ENCODE peak calls at places on chromosome 2, in eight cellular contexts. E, A, B, T, Q, U, D and W are unnamed samples.

GRCh38 chr2:43192939-43193651 is 33.3 kb downstream of the ZFP36L2 start:
- DNase-seq in E (no peak), A (no peak), B (no peak), T (peak; percentile 60), Q (no peak), U (no peak), D (no peak), W (no peak)

GRCh38 chr2:173574304-173574703 is 219.6 kb downstream of the CDCA7 start:
- DNase-seq in E (no peak), A (no peak), B (no peak), T (no peak), Q (no peak), U (no peak), D (no peak), W (no peak)

GRCh38 chr2:173432049-173432754 is 77.5 kb downstream of the CDCA7 start:
- DNase-seq in E (no peak), A (peak; percentile 23), B (peak; percentile 19), T (no peak), Q (no peak), U (no peak), D (no peak), W (no peak)

GRCh38 chr2:164840930-164841718 is 499 bp downstream of the COBLL1 start:
- DNase-seq in E (no peak), A (no peak), B (peak; percentile 75), T (peak; percentile 86), Q (peak; percentile 93), U (no peak), D (peak; percentile 60), W (peak; percentile 28)

GRCh38 chr2:213015387-213016165 is 135.8 kb downstream of the IKZF2 start:
- DNase-seq in E (no peak), A (no peak), B (no peak), T (no peak), Q (no peak), U (no peak), D (no peak), W (peak; percentile 82)

GRCh38 chr2:181570833-181571661 is 85.9 kb downstream of the CERKL start:
- DNase-seq in E (no peak), A (no peak), B (peak; percentile 31), T (no peak), Q (no peak), U (no peak), D (no peak), W (no peak)

GRCh38 chr2:188986839-188987238 is 12.7 kb downstream of the COL3A1 start:
- DNase-seq in E (no peak), A (no peak), B (no peak), T (no peak), Q (no peak), U (no peak), D (no peak), W (no peak)

GRCh38 chr2:171210864-171211431 is 50.3 kb upstream of the TLK1 start:
- DNase-seq in E (no peak), A (no peak), B (no peak), T (no peak), Q (no peak), U (peak; percentile 34), D (no peak), W (peak; percentile 36)

GRCh38 chr2:204240961-204241360 is 304.3 kb upstream of the PARD3B start:
- DNase-seq in E (no peak), A (no peak), B (no peak), T (no peak), Q (no peak), U (no peak), D (no peak), W (no peak)

GRCh38 chr2:96665083-96665569 is 22.6 kb downstream of the FER1L5 start:
- DNase-seq in E (peak; percentile 99), A (peak; percentile 99), B (peak; percentile 92), T (no peak), Q (no peak), U (peak; percentile 95), D (peak; percentile 69), W (no peak)

GRCh38 chr2:225122582-225123486 is 80.6 kb upstream of the DOCK10 start:
- DNase-seq in E (no peak), A (no peak), B (peak; percentile 43), T (no peak), Q (no peak), U (no peak), D (no peak), W (no peak)

GRCh38 chr2:191802180-191802579 is 44.7 kb downstream of the CAVIN2 start:
- DNase-seq in E (no peak), A (no peak), B (no peak), T (no peak), Q (no peak), U (no peak), D (no peak), W (no peak)

GRCh38 chr2:144519934-144520717 is at the start of gene ZEB2:
- DNase-seq in E (peak; percentile 44), A (peak; percentile 72), B (peak; percentile 88), T (no peak), Q (peak; percentile 68), U (no peak), D (peak; percentile 22), W (no peak)

GRCh38 chr2:50143822-50144575 is 887.9 kb downstream of the NRXN1 start:
- DNase-seq in E (peak; percentile 5), A (no peak), B (peak; percentile 53), T (no peak), Q (peak; percentile 48), U (no peak), D (peak; percentile 15), W (peak; percentile 6)

GRCh38 chr2:36338124-36338826 is 17.3 kb upstream of the CRIM1 start:
- DNase-seq in E (no peak), A (no peak), B (no peak), T (no peak), Q (no peak), U (no peak), D (no peak), W (no peak)

GRCh38 chr2:117717072-117717471 is 97.4 kb upstream of the DDX18 start:
- DNase-seq in E (no peak), A (no peak), B (no peak), T (no peak), Q (no peak), U (no peak), D (no peak), W (no peak)

GRCh38 chr2:230512955-230513748 is 97.2 kb downstream of the SP100 start:
- DNase-seq in E (no peak), A (no peak), B (no peak), T (no peak), Q (no peak), U (no peak), D (peak; percentile 7), W (no peak)

GRCh38 chr2:71361631-71362030 is 30.0 kb downstream of the ZNF638 start:
- DNase-seq in E (no peak), A (no peak), B (no peak), T (no peak), Q (no peak), U (no peak), D (no peak), W (no peak)

GRCh38 chr2:85760371-85760770 is 6.6 kb downstream of the ATOH8 start:
- DNase-seq in E (no peak), A (no peak), B (no peak), T (no peak), Q (no peak), U (no peak), D (no peak), W (no peak)

GRCh38 chr2:238239872-238240760 is at the start of gene HES6:
- DNase-seq in E (no peak), A (no peak), B (peak; percentile 88), T (peak; percentile 92), Q (peak; percentile 95), U (peak; percentile 39), D (peak; percentile 83), W (peak; percentile 91)

GRCh38 chr2:238239552-238239871 is 326 bp downstream of the HES6 start:
- DNase-seq in E (no peak), A (no peak), B (no peak), T (no peak), Q (no peak), U (no peak), D (no peak), W (no peak)

GRCh38 chr2:238237441-238237840 is 2.4 kb downstream of the HES6 start:
- DNase-seq in E (no peak), A (no peak), B (no peak), T (no peak), Q (no peak), U (no peak), D (no peak), W (no peak)

GRCh38 chr2:238238311-238238765 is 1.5 kb downstream of the HES6 start:
- DNase-seq in E (no peak), A (no peak), B (no peak), T (no peak), Q (no peak), U (no peak), D (no peak), W (no peak)

GRCh38 chr2:238238766-238239551 is 879 bp downstream of the HES6 start:
- DNase-seq in E (no peak), A (no peak), B (no peak), T (peak; percentile 65), Q (peak; percentile 71), U (no peak), D (no peak), W (no peak)
- H3K4me3 ChIP-seq in E (peak overlapping the region; percentile 54), A (no peak overlapping the region), B (no peak overlapping the region), T (peak overlapping the region; percentile 50), Q (no peak overlapping the region), U (peak overlapping the region; percentile 64), D (peak overlapping the region; percentile 81), W (no peak overlapping the region)

DNA sequence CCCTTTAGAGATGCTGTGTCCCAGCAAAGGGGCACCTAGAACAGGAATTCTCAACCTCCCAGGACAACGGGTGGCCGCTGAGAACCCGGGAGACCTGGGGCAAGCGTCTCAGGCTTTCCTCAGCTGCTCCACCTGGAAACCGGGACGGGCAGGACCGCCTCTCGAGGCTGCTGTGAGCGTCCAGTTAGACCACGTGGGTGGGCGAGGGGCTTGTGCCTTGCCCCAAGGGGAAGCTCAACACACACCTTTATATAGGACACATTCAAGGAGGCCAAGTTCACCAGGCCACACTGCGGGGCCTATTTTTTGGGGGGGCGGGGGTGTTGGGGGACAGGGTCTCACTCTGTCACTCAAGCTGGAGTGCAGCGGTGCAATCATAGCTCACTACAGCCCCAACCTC is 23.3 kb upstream of the KLF11 start:
- DNase-seq in E (no peak), A (no peak), B (no peak), T (no peak), Q (no peak), U (no peak), D (no peak), W (no peak)
- TF ChIP-seq CTCF in E (no peak), A (no peak), B (no peak), T (no peak), Q (peak; percentile 31), U (no peak), D (no peak), W (no peak)

GRCh38 chr2:159798376-159798724 is 342 bp upstream of the CD302 start:
- DNase-seq in E (no peak), A (no peak), B (no peak), T (no peak), Q (no peak), U (no peak), D (no peak), W (no peak)
- H3K4me3 ChIP-seq in E (peak overlapping the region; percentile 66), A (peak overlapping the region; percentile 67), B (peak overlapping the region; percentile 74), T (peak overlapping the region; percentile 37), Q (peak overlapping the region; percentile 80), U (peak overlapping the region; percentile 80), D (peak overlapping the region; percentile 81), W (peak overlapping the region; percentile 70)

DNA sequence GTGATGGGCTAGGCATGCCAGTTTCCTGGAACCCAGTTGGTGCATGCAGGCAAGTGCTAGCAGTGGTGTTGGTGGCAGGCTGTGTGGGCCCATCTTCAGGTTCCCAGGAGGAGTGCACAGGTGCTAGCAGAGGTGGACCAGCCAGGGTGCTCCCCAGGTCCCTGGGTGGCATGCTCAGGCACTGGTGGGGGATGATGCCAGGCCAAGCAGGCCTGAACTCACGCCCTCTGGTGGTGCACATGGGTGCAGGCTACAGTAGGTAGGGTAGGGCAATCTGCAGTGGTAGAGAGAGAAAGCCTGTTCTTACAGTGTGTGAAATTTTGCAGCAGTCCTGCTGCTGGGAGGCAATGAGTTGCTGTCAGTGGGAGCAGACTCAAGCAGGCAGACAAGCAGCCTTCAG is 1651.8 kb downstream of the DPP10 start:
- DNase-seq in E (no peak), A (no peak), B (no peak), T (no peak), Q (peak; percentile 75), U (no peak), D (no peak), W (no peak)
- TF ChIP-seq CTCF in E (no peak), A (no peak), B (no peak), T (no peak), Q (peak; percentile 81), U (no peak), D (no peak), W (no peak)